ENCODE peak calls at places on chromosome 10, in four cellular contexts. One of them, this sample, is unnamed.

GRCh38 chr10:58414270-58415041 is 29.2 kb downstream of the TFAM start:
- DNase-seq in foreskin fibroblast: peak
- DNase-seq in astrocyte of the spinal cord: peak
- DNase-seq in thoracic aorta: no peak
- DNase-seq in this sample: peak

GRCh38 chr10:89553064-89553734 is 17.8 kb upstream of the SLC16A12 start:
- DNase-seq in thoracic aorta: no peak
- DNase-seq in astrocyte of the spinal cord: peak
- DNase-seq in foreskin fibroblast: peak
- DNase-seq in this sample: peak

GRCh38 chr10:124345521-124345920 is 73.2 kb downstream of the OAT start:
- DNase-seq in foreskin fibroblast: no peak
- DNase-seq in thoracic aorta: no peak
- DNase-seq in astrocyte of the spinal cord: no peak
- DNase-seq in this sample: no peak

GRCh38 chr10:94459385-94459784 is 57.0 kb downstream of the TBC1D12 start:
- DNase-seq in astrocyte of the spinal cord: no peak
- DNase-seq in thoracic aorta: no peak
- DNase-seq in foreskin fibroblast: no peak
- DNase-seq in this sample: no peak

GRCh38 chr10:74753295-74754211 is 72.8 kb upstream of the KAT6B start:
- DNase-seq in thoracic aorta: no peak
- DNase-seq in astrocyte of the spinal cord: peak
- DNase-seq in foreskin fibroblast: peak
- DNase-seq in this sample: peak

GRCh38 chr10:118495499-118495898 is 99.9 kb downstream of the PRLHR start:
- DNase-seq in foreskin fibroblast: no peak
- DNase-seq in thoracic aorta: no peak
- DNase-seq in astrocyte of the spinal cord: no peak
- DNase-seq in this sample: no peak

GRCh38 chr10:46558141-46558410 is 1.6 kb upstream of the GPRIN2 start:
- DNase-seq in foreskin fibroblast: no peak
- DNase-seq in thoracic aorta: no peak
- DNase-seq in astrocyte of the spinal cord: no peak
- DNase-seq in this sample: no peak

GRCh38 chr10:49539320-49539885 is 482 bp upstream of the ERCC6 start:
- DNase-seq in foreskin fibroblast: peak
- DNase-seq in astrocyte of the spinal cord: peak
- DNase-seq in thoracic aorta: no peak
- DNase-seq in this sample: peak

GRCh38 chr10:15704581-15704968 is 15.1 kb downstream of the ITGA8 start:
- DNase-seq in foreskin fibroblast: peak
- DNase-seq in astrocyte of the spinal cord: peak
- DNase-seq in thoracic aorta: no peak
- DNase-seq in this sample: no peak

GRCh38 chr10:97124211-97124610 is 61.5 kb downstream of the SLIT1 start:
- DNase-seq in astrocyte of the spinal cord: no peak
- DNase-seq in thoracic aorta: no peak
- DNase-seq in foreskin fibroblast: no peak
- DNase-seq in this sample: no peak

GRCh38 chr10:129350690-129351089 is 116.4 kb upstream of the MGMT start:
- DNase-seq in astrocyte of the spinal cord: no peak
- DNase-seq in foreskin fibroblast: no peak
- DNase-seq in thoracic aorta: no peak
- DNase-seq in this sample: no peak

GRCh38 chr10:118692911-118693310 is 61.9 kb downstream of the CACUL1 start:
- DNase-seq in astrocyte of the spinal cord: peak
- DNase-seq in thoracic aorta: no peak
- DNase-seq in foreskin fibroblast: peak
- DNase-seq in this sample: peak

GRCh38 chr10:21724020-21724589 is 190.1 kb downstream of the MLLT10 start:
- DNase-seq in astrocyte of the spinal cord: no peak
- DNase-seq in foreskin fibroblast: peak
- DNase-seq in thoracic aorta: no peak
- DNase-seq in this sample: peak

GRCh38 chr10:44858988-44859387 is 52.1 kb upstream of the TMEM72 start:
- DNase-seq in thoracic aorta: no peak
- DNase-seq in astrocyte of the spinal cord: no peak
- DNase-seq in foreskin fibroblast: no peak
- DNase-seq in this sample: no peak

GRCh38 chr10:82497451-82497850 is 622.5 kb downstream of the NRG3 start:
- DNase-seq in foreskin fibroblast: peak
- DNase-seq in astrocyte of the spinal cord: no peak
- DNase-seq in thoracic aorta: no peak
- DNase-seq in this sample: no peak

GRCh38 chr10:71005337-71006305 is 117.3 kb upstream of the PCBD1 start:
- DNase-seq in foreskin fibroblast: no peak
- DNase-seq in astrocyte of the spinal cord: no peak
- DNase-seq in thoracic aorta: no peak
- DNase-seq in this sample: no peak

GRCh38 chr10:70672165-70672992 is at the start of gene ADAMTS14:
- DNase-seq in astrocyte of the spinal cord: peak
- DNase-seq in thoracic aorta: no peak
- DNase-seq in foreskin fibroblast: peak
- DNase-seq in this sample: peak

GRCh38 chr10:89785095-89785494 is 83.7 kb downstream of the KIF20B start:
- DNase-seq in foreskin fibroblast: no peak
- DNase-seq in astrocyte of the spinal cord: no peak
- DNase-seq in thoracic aorta: no peak
- DNase-seq in this sample: no peak

GRCh38 chr10:23341004-23341403 is 3.6 kb downstream of the C10orf67 start:
- DNase-seq in thoracic aorta: no peak
- DNase-seq in astrocyte of the spinal cord: no peak
- DNase-seq in foreskin fibroblast: peak
- DNase-seq in this sample: no peak

GRCh38 chr10:77398558-77398957 is 239.1 kb downstream of the KCNMA1 start:
- DNase-seq in astrocyte of the spinal cord: peak
- DNase-seq in foreskin fibroblast: peak
- DNase-seq in thoracic aorta: no peak
- DNase-seq in this sample: no peak

GRCh38 chr10:815338-816104 is 116.0 kb downstream of the LARP4B start:
- DNase-seq in foreskin fibroblast: no peak
- DNase-seq in thoracic aorta: no peak
- DNase-seq in astrocyte of the spinal cord: no peak
- DNase-seq in this sample: no peak

GRCh38 chr10:24374134-24374915 is 165.4 kb downstream of the KIAA1217 start:
- DNase-seq in thoracic aorta: no peak
- DNase-seq in foreskin fibroblast: peak
- DNase-seq in astrocyte of the spinal cord: peak
- DNase-seq in this sample: no peak

GRCh38 chr10:101041252-101041761 is 10.3 kb downstream of the SFXN3 start:
- DNase-seq in foreskin fibroblast: peak
- DNase-seq in thoracic aorta: peak
- DNase-seq in astrocyte of the spinal cord: peak
- DNase-seq in this sample: peak

GRCh38 chr10:50216894-50217293 is 34.4 kb downstream of the ASAH2 start:
- DNase-seq in thoracic aorta: no peak
- DNase-seq in foreskin fibroblast: peak
- DNase-seq in astrocyte of the spinal cord: peak
- DNase-seq in this sample: no peak

GRCh38 chr10:55058800-55059199 is 257.8 kb upstream of the PCDH15 start:
- DNase-seq in foreskin fibroblast: no peak
- DNase-seq in astrocyte of the spinal cord: no peak
- DNase-seq in thoracic aorta: no peak
- DNase-seq in this sample: no peak

GRCh38 chr10:11687779-11688447 is 54.3 kb upstream of the ECHDC3 start:
- DNase-seq in foreskin fibroblast: no peak
- DNase-seq in astrocyte of the spinal cord: no peak
- DNase-seq in thoracic aorta: no peak
- DNase-seq in this sample: no peak

GRCh38 chr10:102553771-102554170 is 50.0 kb downstream of the SUFU start:
- DNase-seq in astrocyte of the spinal cord: no peak
- DNase-seq in thoracic aorta: no peak
- DNase-seq in foreskin fibroblast: no peak
- DNase-seq in this sample: no peak

GRCh38 chr10:86177483-86178155 is 189.0 kb downstream of the GRID1 start:
- DNase-seq in astrocyte of the spinal cord: no peak
- DNase-seq in thoracic aorta: no peak
- DNase-seq in foreskin fibroblast: no peak
- DNase-seq in this sample: no peak

GRCh38 chr10:21238717-21239116 is 286.8 kb downstream of the SKIDA1 start:
- DNase-seq in foreskin fibroblast: no peak
- DNase-seq in astrocyte of the spinal cord: no peak
- DNase-seq in thoracic aorta: no peak
- DNase-seq in this sample: no peak

DNA sequence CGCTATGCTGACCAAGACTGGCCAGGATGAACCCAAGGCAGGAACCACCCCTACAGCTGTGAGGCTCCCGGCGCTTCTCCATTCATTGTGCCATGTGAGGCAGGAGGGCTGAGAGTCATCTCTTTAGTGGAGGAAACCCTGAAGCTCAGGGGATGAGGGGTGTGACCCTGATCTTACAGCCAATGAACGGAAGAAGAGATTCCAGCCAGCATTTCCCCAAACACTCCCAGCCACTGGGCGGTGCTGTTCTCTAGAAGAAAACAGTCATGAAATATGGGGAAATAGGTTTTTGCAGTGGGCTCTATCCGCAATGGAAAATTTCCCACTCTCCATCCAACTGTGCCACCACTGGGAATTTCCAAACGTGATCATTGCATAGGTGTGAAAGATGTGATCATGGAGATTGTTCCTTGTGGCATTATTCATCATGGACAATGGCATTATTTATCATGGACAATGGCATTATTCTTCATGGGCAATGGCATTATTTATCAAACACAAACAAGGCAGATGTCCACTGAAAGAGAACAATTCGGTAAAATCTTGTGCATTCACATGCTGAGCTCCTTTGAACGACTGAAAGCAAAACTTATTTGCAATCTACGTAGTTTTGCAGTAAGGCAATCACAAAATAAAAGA is 14.0 kb upstream of the SLC18A2 start:
- DNase-seq in astrocyte of the spinal cord: no peak
- DNase-seq in thoracic aorta: no peak
- DNase-seq in foreskin fibroblast: peak
- DNase-seq in this sample: peak
- TF ChIP-seq CTCF in astrocyte of the spinal cord: peak
- TF ChIP-seq CTCF in thoracic aorta: no peak
- TF ChIP-seq CTCF in foreskin fibroblast: peak
- TF ChIP-seq CTCF in this sample: peak

DNA sequence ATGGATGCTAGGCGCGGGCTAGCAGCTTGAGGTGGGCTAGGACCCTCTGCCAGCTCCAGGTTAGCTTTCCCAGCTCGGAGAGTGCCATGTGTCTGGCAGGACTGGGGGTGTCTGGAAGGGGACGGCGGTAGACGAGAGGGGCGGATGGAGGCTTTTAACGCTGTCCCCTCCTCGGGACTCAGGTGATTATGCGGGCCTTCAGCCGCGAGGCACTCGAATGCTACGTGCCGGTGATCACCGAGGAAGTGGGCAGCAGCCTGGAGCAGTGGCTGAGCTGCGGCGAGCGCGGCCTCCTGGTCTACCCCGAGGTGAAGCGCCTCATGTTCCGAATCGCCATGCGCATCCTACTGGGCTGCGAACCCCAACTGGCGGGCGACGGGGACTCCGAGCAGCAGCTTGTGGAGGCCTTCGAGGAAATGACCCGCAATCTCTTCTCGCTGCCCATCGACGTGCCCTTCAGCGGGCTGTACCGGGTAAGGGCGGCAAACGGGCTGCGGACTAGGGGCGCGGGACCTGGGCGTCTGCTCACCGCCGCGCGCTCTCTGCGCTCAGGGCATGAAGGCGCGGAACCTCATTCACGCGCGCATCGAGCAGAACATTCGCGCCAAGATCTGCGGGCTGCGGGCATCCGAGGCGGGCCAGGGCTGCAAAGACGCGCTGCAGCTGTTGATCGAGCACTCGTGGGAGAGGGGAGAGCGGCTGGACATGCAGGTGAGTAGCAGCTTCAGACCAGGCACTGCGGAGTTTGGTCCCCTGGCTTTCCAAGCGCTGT is 1.1 kb downstream of the CYP26A1 start:
- DNase-seq in thoracic aorta: no peak
- DNase-seq in foreskin fibroblast: peak
- DNase-seq in astrocyte of the spinal cord: no peak
- DNase-seq in this sample: no peak
- H3K4me3 ChIP-seq in thoracic aorta: peak
- H3K4me3 ChIP-seq in foreskin fibroblast: no peak
- H3K4me3 ChIP-seq in astrocyte of the spinal cord: no peak
- H3K4me3 ChIP-seq in this sample: no peak

GRCh38 chr10:64726466-64726865 is 1205.3 kb downstream of the REEP3 start:
- DNase-seq in thoracic aorta: no peak
- DNase-seq in foreskin fibroblast: no peak
- DNase-seq in astrocyte of the spinal cord: no peak
- DNase-seq in this sample: no peak

GRCh38 chr10:64733980-64734379 is 1212.8 kb downstream of the REEP3 start:
- DNase-seq in foreskin fibroblast: no peak
- DNase-seq in astrocyte of the spinal cord: peak
- DNase-seq in thoracic aorta: no peak
- DNase-seq in this sample: peak

GRCh38 chr10:64732372-64732715 is 1211.1 kb downstream of the REEP3 start:
- DNase-seq in thoracic aorta: no peak
- DNase-seq in astrocyte of the spinal cord: no peak
- DNase-seq in foreskin fibroblast: no peak
- DNase-seq in this sample: no peak

DNA sequence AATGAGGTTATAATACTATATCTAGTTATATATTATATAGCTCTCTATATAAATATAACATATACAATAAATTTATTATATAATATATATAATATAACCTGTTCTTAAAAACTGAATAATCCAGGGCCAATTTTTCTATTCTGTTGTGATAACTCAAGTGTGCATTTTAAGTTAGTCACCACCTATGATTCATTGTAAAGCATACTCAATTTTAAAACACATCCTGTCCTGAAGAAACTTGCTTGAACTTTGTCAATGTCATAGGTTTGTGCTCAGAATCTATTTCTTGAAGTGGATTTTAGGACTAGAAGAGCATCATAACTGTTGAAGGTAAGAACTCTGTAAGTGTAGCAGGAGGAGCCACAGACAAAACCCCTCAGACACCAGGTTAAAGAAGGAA is 1209.8 kb downstream of the REEP3 start:
- DNase-seq in astrocyte of the spinal cord: no peak
- DNase-seq in thoracic aorta: no peak
- DNase-seq in foreskin fibroblast: no peak
- DNase-seq in this sample: no peak
- TF ChIP-seq CTCF in astrocyte of the spinal cord: no peak
- TF ChIP-seq CTCF in thoracic aorta: no peak
- TF ChIP-seq CTCF in foreskin fibroblast: no peak
- TF ChIP-seq CTCF in this sample: no peak

DNA sequence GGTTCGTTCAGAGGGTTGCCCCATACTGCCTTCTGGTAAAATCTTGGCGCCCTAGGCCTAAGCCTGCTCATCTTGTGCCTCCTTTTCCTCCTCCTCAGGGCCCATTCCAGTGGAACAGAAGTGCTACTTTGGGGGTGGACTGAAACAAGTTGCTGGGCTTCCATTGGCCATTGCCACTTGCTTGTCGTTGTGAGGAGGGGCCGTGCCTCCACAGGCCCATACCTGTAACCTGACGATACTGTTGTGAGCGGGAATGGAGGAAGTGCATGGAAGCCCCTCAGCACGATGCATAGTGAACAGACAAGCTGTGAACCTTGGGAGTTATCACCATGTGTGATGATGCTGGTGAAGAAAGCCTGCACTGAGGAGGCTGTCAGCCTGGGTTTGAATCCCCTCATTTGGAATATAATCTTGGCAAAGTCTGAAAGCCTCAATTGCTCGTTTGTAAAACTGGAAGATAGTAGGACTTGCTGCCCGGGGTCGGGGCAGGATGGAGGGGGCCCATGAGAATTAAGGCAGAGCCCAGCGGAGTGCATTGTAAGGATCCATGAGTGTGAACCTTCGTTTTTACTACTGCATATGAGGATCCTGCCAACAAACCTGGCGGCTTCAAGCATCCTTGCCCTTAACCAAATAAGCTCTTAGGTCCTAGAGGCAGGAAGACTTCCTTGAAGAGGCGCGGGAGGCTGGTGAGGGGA is 671 bp upstream of the PAPSS2 start:
- DNase-seq in astrocyte of the spinal cord: peak
- DNase-seq in foreskin fibroblast: no peak
- DNase-seq in thoracic aorta: no peak
- DNase-seq in this sample: peak
- H3K4me3 ChIP-seq in astrocyte of the spinal cord: peak
- H3K4me3 ChIP-seq in foreskin fibroblast: peak
- H3K4me3 ChIP-seq in thoracic aorta: peak
- H3K4me3 ChIP-seq in this sample: peak